ENCODE peak calls at places on chromosomes 3 and 15, in five cellular contexts. Z is left ventricle myocardium inferior, R is left lung, N is Peyer's patch, K is GM23248. I is an unnamed sample. For H3K9me3, the result is how much of the 10 kb centered on the place peaks cover.

GRCh38 chr3:188780188-188781147 is 391.3 kb upstream of the TPRG1 start:
- DNase-seq in N (no peak), Z (peak), R (peak), K (peak), I (no peak)

GRCh38 chr3:158961911-158962310 is 160.1 kb downstream of the MFSD1 start:
- DNase-seq in N (no peak), K (peak), R (no peak), Z (no peak), I (no peak)

GRCh38 chr15:68558318-68559305 is 20.2 kb upstream of the CORO2B start:
- DNase-seq in R (peak), K (no peak), Z (no peak), N (no peak), I (no peak)

GRCh38 chr3:182490601-182491485 is 302.5 kb upstream of the ATP11B start:
- DNase-seq in R (no peak), Z (no peak), N (no peak), K (peak), I (no peak)

GRCh38 chr15:40092416-40093223 is 16.1 kb downstream of the BMF start:
- DNase-seq in K (peak), N (no peak), Z (peak), R (peak), I (peak)

GRCh38 chr15:31758126-31758525 is 272.2 kb upstream of the CHRNA7 start:
- DNase-seq in N (no peak), R (no peak), Z (peak), K (peak), I (peak)

GRCh38 chr15:100094127-100094510 is 247.7 kb downstream of the ADAMTS17 start:
- DNase-seq in R (no peak), N (no peak), K (no peak), Z (no peak), I (no peak)

GRCh38 chr15:51133140-51133630 is 38.5 kb upstream of the TNFAIP8L3 start:
- DNase-seq in N (no peak), K (no peak), Z (no peak), R (no peak), I (no peak)

GRCh38 chr3:175484666-175485065 is 625.5 kb downstream of the NAALADL2 start:
- DNase-seq in K (no peak), R (no peak), N (no peak), Z (no peak), I (no peak)

GRCh38 chr3:59899068-59899467 is 849.2 kb upstream of the CFAP20DC start:
- DNase-seq in R (no peak), N (no peak), Z (no peak), K (no peak), I (no peak)

GRCh38 chr3:112615942-112616731 is 24.8 kb downstream of the CCDC80 start:
- DNase-seq in K (peak), Z (no peak), R (no peak), N (no peak), I (no peak)

GRCh38 chr3:184336484-184337230 is 743 bp upstream of the FAM131A start:
- DNase-seq in K (peak), Z (no peak), N (no peak), R (no peak), I (no peak)

GRCh38 chr15:38709196-38709595 is 144.6 kb upstream of the RASGRP1 start:
- DNase-seq in K (no peak), Z (no peak), N (no peak), R (no peak), I (no peak)

GRCh38 chr15:80526556-80527340 is 122.6 kb downstream of the ARNT2 start:
- DNase-seq in N (no peak), K (peak), R (no peak), Z (no peak), I (no peak)

GRCh38 chr3:56878046-56878445 is 76.3 kb upstream of the ARHGEF3 start:
- DNase-seq in K (no peak), R (no peak), Z (no peak), N (no peak), I (no peak)

GRCh38 chr3:129348734-129349133 is 70.1 kb downstream of the HMCES start:
- DNase-seq in N (no peak), K (no peak), Z (no peak), R (no peak), I (no peak)

GRCh38 chr15:46567968-46568367 is 933.1 kb downstream of the SQOR start:
- DNase-seq in N (no peak), R (no peak), Z (no peak), K (no peak), I (no peak)

GRCh38 chr3:29527251-29527650 is 246.4 kb downstream of the RBMS3 start:
- DNase-seq in K (no peak), N (no peak), Z (no peak), R (no peak), I (no peak)

GRCh38 chr3:191329654-191330308 is 545 bp downstream of the UTS2B start:
- DNase-seq in N (peak), R (peak), Z (peak), K (peak), I (peak)

GRCh38 chr3:177836671-177837070 is 639.4 kb upstream of the TBL1XR1 start:
- DNase-seq in Z (no peak), R (no peak), K (peak), N (no peak), I (no peak)

GRCh38 chr3:169432692-169433432 is 230.7 kb downstream of the MECOM start:
- DNase-seq in K (no peak), R (no peak), N (no peak), Z (no peak), I (peak)

GRCh38 chr15:78838480-78838879 is 27.2 kb upstream of the ADAMTS7 start:
- DNase-seq in K (peak), Z (no peak), N (no peak), R (no peak), I (peak)

GRCh38 chr3:42652611-42653302 is 740 bp upstream of the ZBTB47 start:
- DNase-seq in N (peak), R (peak), K (peak), Z (peak), I (peak)

GRCh38 chr3:184156522-184156955 is 1.4 kb downstream of the DVL3 start:
- DNase-seq in K (peak), Z (peak), R (no peak), N (no peak), I (peak)

GRCh38 chr15:61834076-61834697 is 226.1 kb downstream of the VPS13C start:
- DNase-seq in R (peak), K (peak), N (peak), Z (peak), I (peak)

GRCh38 chr15:40536501-40536900 is 28.3 kb downstream of the CCDC32 start:
- DNase-seq in N (no peak), R (no peak), K (peak), Z (no peak), I (peak)

GRCh38 chr3:123338021-123338619 is 110.8 kb downstream of the ADCY5 start:
- DNase-seq in Z (peak), K (no peak), N (no peak), R (peak), I (no peak)

GRCh38 chr3:138206196-138206595 is 19.1 kb downstream of the ARMC8 start:
- DNase-seq in N (no peak), K (no peak), Z (no peak), R (no peak), I (no peak)

GRCh38 chr3:162096874-162097273 is 600.3 kb downstream of the OTOL1 start:
- DNase-seq in Z (no peak), N (no peak), K (peak), R (no peak), I (no peak)

GRCh38 chr3:99817047-99817436 is 620 bp upstream of the CMSS1 start:
- DNase-seq in Z (no peak), N (peak), K (peak), R (no peak), I (peak)

GRCh38 chr15:101159096-101159935 is 92.5 kb downstream of the CHSY1 start:
- DNase-seq in Z (no peak), N (no peak), K (no peak), R (no peak), I (no peak)

GRCh38 chr3:134372405-134373277 is 1.6 kb downstream of the AMOTL2 start:
- DNase-seq in R (no peak), N (no peak), Z (no peak), K (peak), I (peak)
- H3K4me3 ChIP-seq in R (peak), N (peak), Z (peak), K (peak), I (peak)

GRCh38 chr15:27429577-27429976 is 458.6 kb downstream of the GABRG3 start:
- DNase-seq in Z (no peak), R (no peak), N (no peak), K (no peak), I (no peak)
- H3K9me3 ChIP-seq in Z (under half), R (under half), N (under half), K (under half), I (under half)

GRCh38 chr3:102574355-102574754 is 139.5 kb downstream of the ZPLD1 start:
- DNase-seq in R (no peak), K (no peak), Z (no peak), N (no peak), I (no peak)

GRCh38 chr3:102571030-102571429 is 136.2 kb downstream of the ZPLD1 start:
- DNase-seq in K (no peak), R (no peak), N (no peak), Z (no peak), I (no peak)

GRCh38 chr3:102570551-102570950 is 135.7 kb downstream of the ZPLD1 start:
- DNase-seq in Z (no peak), K (no peak), N (no peak), R (no peak), I (no peak)

GRCh38 chr3:102573483-102574028 is 138.7 kb downstream of the ZPLD1 start:
- DNase-seq in Z (no peak), N (no peak), K (no peak), R (no peak), I (no peak)

DNA sequence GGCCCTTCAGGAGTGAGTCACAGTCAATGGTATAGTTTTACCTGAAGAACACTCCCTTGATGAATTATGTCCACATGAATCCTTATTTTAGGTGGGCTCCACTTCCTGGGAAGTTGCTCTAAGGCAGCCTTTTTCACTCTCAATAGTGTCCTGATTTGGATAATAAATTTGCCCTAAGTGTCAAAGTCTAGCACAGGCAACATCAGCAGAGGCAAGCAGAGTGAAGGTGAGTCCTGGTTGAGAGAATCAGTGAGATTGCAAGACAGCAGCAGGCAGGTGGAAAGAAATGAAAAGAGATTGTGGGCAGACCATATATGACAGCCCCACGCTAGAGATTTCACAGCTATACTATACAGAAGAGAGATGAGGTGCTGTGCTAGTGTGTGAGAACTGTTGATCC is 137.2 kb downstream of the ZPLD1 start:
- DNase-seq in Z (no peak), N (no peak), K (no peak), R (no peak), I (no peak)
- H3K4me3 ChIP-seq in Z (no peak), N (no peak), K (no peak), R (no peak), I (no peak)

GRCh38 chr15:20665653-20666052 is 124.1 kb upstream of the GOLGA6L6 start:
- DNase-seq in R (no peak), K (no peak), Z (no peak), N (no peak), I (no peak)
- H3K9me3 ChIP-seq in R (under half), K (under half), Z (under half), N (under half), I (under half)

GRCh38 chr3:47283596-47284364 is 1.0 kb downstream of the KLHL18 start:
- DNase-seq in K (peak), Z (no peak), N (peak), R (no peak), I (peak)

GRCh38 chr3:47283193-47283537 is 421 bp downstream of the KLHL18 start:
- DNase-seq in N (peak), K (peak), R (peak), Z (no peak), I (no peak)

GRCh38 chr3:47282424-47283192 is at the start of the genes KIF9 and KLHL18:
- DNase-seq in N (peak), K (peak), R (peak), Z (peak), I (peak)

GRCh38 chr3:47276558-47276957 is 6.0 kb downstream of the KIF9 start:
- DNase-seq in N (no peak), K (no peak), Z (no peak), R (no peak), I (no peak)

DNA sequence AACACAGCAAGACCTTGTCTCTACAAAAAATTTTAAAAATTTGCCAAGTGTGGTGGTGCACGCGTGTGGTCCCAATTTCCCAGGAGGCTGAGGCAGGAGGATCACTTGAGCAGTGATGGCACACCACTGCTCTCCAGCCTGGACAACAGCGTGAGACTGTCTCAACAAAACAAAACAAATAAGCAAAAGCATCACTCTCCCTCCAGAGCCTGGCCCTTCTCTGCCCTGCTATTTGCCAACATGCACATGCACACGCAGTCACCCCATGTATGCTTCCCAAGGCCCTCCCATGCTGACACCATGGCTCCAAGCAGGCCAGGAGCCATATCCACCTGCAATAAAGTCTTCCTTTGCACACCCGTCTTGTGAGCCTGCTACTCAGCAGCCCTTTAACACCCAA is 2.1 kb downstream of the KIF9 start:
- DNase-seq in R (no peak), K (no peak), Z (no peak), N (no peak), I (no peak)
- H3K4me3 ChIP-seq in R (no peak), K (no peak), Z (no peak), N (no peak), I (no peak)

GRCh38 chr15:75145027-75145841 is 56.4 kb upstream of the C15orf39 start:
- DNase-seq in R (no peak), Z (no peak), N (no peak), K (no peak), I (no peak)
- H3K9me3 ChIP-seq in R (half or more), Z (half or more), N (under half), K (under half), I (under half)

I was measured in MG63.